ENCODE peak calls at places on chromosomes 6 and 20, in five cellular contexts. One of them, this sample, is unnamed.

GRCh38 chr6:626236-626635 is 30.7 kb downstream of the HUS1B start:
- DNase-seq in non-pigmented ciliary epithelial cell: no peak
- DNase-seq in stimulated activated CD4-positive, alpha-beta T cell treated with anti-CD3 and anti-CD28 coated beads, Interleukin-12 subunit alpha, Interleukin-12 subunit beta, amount 100 ng/mL, for 4 hours: no peak
- DNase-seq in NCI-H1092 treated with DMSO at 0.1 percent for 48 hours: no peak
- DNase-seq in brain microvascular endothelial cell: peak
- DNase-seq in this sample: no peak

GRCh38 chr20:16575390-16576140 is 2.3 kb upstream of the KIF16B start:
- DNase-seq in non-pigmented ciliary epithelial cell: no peak
- DNase-seq in stimulated activated CD4-positive, alpha-beta T cell treated with anti-CD3 and anti-CD28 coated beads, Interleukin-12 subunit alpha, Interleukin-12 subunit beta, amount 100 ng/mL, for 4 hours: no peak
- DNase-seq in brain microvascular endothelial cell: no peak
- DNase-seq in NCI-H1092 treated with DMSO at 0.1 percent for 48 hours: no peak
- DNase-seq in this sample: no peak

GRCh38 chr6:138036955-138037592 is 70.1 kb downstream of the PERP start:
- DNase-seq in NCI-H1092 treated with DMSO at 0.1 percent for 48 hours: no peak
- DNase-seq in stimulated activated CD4-positive, alpha-beta T cell treated with anti-CD3 and anti-CD28 coated beads, Interleukin-12 subunit alpha, Interleukin-12 subunit beta, amount 100 ng/mL, for 4 hours: no peak
- DNase-seq in non-pigmented ciliary epithelial cell: no peak
- DNase-seq in brain microvascular endothelial cell: no peak
- DNase-seq in this sample: no peak

GRCh38 chr6:83313880-83314279 is 117.0 kb downstream of the ME1 start:
- DNase-seq in NCI-H1092 treated with DMSO at 0.1 percent for 48 hours: no peak
- DNase-seq in brain microvascular endothelial cell: no peak
- DNase-seq in stimulated activated CD4-positive, alpha-beta T cell treated with anti-CD3 and anti-CD28 coated beads, Interleukin-12 subunit alpha, Interleukin-12 subunit beta, amount 100 ng/mL, for 4 hours: no peak
- DNase-seq in non-pigmented ciliary epithelial cell: no peak
- DNase-seq in this sample: no peak

GRCh38 chr6:28281288-28282064 is at the start of gene PGBD1:
- DNase-seq in brain microvascular endothelial cell: peak
- DNase-seq in NCI-H1092 treated with DMSO at 0.1 percent for 48 hours: peak
- DNase-seq in non-pigmented ciliary epithelial cell: peak
- DNase-seq in stimulated activated CD4-positive, alpha-beta T cell treated with anti-CD3 and anti-CD28 coated beads, Interleukin-12 subunit alpha, Interleukin-12 subunit beta, amount 100 ng/mL, for 4 hours: peak
- DNase-seq in this sample: peak

GRCh38 chr6:148768646-148769270 is 21.9 kb downstream of the UST start:
- DNase-seq in NCI-H1092 treated with DMSO at 0.1 percent for 48 hours: no peak
- DNase-seq in brain microvascular endothelial cell: no peak
- DNase-seq in non-pigmented ciliary epithelial cell: no peak
- DNase-seq in stimulated activated CD4-positive, alpha-beta T cell treated with anti-CD3 and anti-CD28 coated beads, Interleukin-12 subunit alpha, Interleukin-12 subunit beta, amount 100 ng/mL, for 4 hours: no peak
- DNase-seq in this sample: no peak

GRCh38 chr6:168043848-168044415 is 35.1 kb downstream of the FRMD1 start:
- DNase-seq in non-pigmented ciliary epithelial cell: no peak
- DNase-seq in brain microvascular endothelial cell: no peak
- DNase-seq in stimulated activated CD4-positive, alpha-beta T cell treated with anti-CD3 and anti-CD28 coated beads, Interleukin-12 subunit alpha, Interleukin-12 subunit beta, amount 100 ng/mL, for 4 hours: no peak
- DNase-seq in NCI-H1092 treated with DMSO at 0.1 percent for 48 hours: no peak
- DNase-seq in this sample: no peak

GRCh38 chr6:148203281-148203925 is 139.2 kb upstream of the SASH1 start:
- DNase-seq in stimulated activated CD4-positive, alpha-beta T cell treated with anti-CD3 and anti-CD28 coated beads, Interleukin-12 subunit alpha, Interleukin-12 subunit beta, amount 100 ng/mL, for 4 hours: no peak
- DNase-seq in NCI-H1092 treated with DMSO at 0.1 percent for 48 hours: no peak
- DNase-seq in non-pigmented ciliary epithelial cell: no peak
- DNase-seq in brain microvascular endothelial cell: peak
- DNase-seq in this sample: peak

GRCh38 chr20:44497761-44498160 is 22.1 kb downstream of the TTPAL start:
- DNase-seq in NCI-H1092 treated with DMSO at 0.1 percent for 48 hours: no peak
- DNase-seq in non-pigmented ciliary epithelial cell: no peak
- DNase-seq in stimulated activated CD4-positive, alpha-beta T cell treated with anti-CD3 and anti-CD28 coated beads, Interleukin-12 subunit alpha, Interleukin-12 subunit beta, amount 100 ng/mL, for 4 hours: no peak
- DNase-seq in brain microvascular endothelial cell: no peak
- DNase-seq in this sample: no peak

GRCh38 chr6:149851461-149851860 is 12.7 kb downstream of the LRP11 start:
- DNase-seq in non-pigmented ciliary epithelial cell: no peak
- DNase-seq in stimulated activated CD4-positive, alpha-beta T cell treated with anti-CD3 and anti-CD28 coated beads, Interleukin-12 subunit alpha, Interleukin-12 subunit beta, amount 100 ng/mL, for 4 hours: no peak
- DNase-seq in brain microvascular endothelial cell: peak
- DNase-seq in NCI-H1092 treated with DMSO at 0.1 percent for 48 hours: no peak
- DNase-seq in this sample: no peak

GRCh38 chr20:11337361-11338130 is 580.1 kb upstream of the BTBD3 start:
- DNase-seq in stimulated activated CD4-positive, alpha-beta T cell treated with anti-CD3 and anti-CD28 coated beads, Interleukin-12 subunit alpha, Interleukin-12 subunit beta, amount 100 ng/mL, for 4 hours: no peak
- DNase-seq in NCI-H1092 treated with DMSO at 0.1 percent for 48 hours: no peak
- DNase-seq in non-pigmented ciliary epithelial cell: no peak
- DNase-seq in brain microvascular endothelial cell: no peak
- DNase-seq in this sample: no peak

GRCh38 chr6:164185342-164185920 is 770.9 kb downstream of the QKI start:
- DNase-seq in non-pigmented ciliary epithelial cell: no peak
- DNase-seq in brain microvascular endothelial cell: no peak
- DNase-seq in stimulated activated CD4-positive, alpha-beta T cell treated with anti-CD3 and anti-CD28 coated beads, Interleukin-12 subunit alpha, Interleukin-12 subunit beta, amount 100 ng/mL, for 4 hours: no peak
- DNase-seq in NCI-H1092 treated with DMSO at 0.1 percent for 48 hours: no peak
- DNase-seq in this sample: no peak

GRCh38 chr6:63636516-63636968 is 940 bp downstream of the PHF3 start:
- DNase-seq in brain microvascular endothelial cell: peak
- DNase-seq in NCI-H1092 treated with DMSO at 0.1 percent for 48 hours: peak
- DNase-seq in stimulated activated CD4-positive, alpha-beta T cell treated with anti-CD3 and anti-CD28 coated beads, Interleukin-12 subunit alpha, Interleukin-12 subunit beta, amount 100 ng/mL, for 4 hours: peak
- DNase-seq in non-pigmented ciliary epithelial cell: no peak
- DNase-seq in this sample: no peak

GRCh38 chr6:122718616-122719015 is 60.9 kb upstream of the FABP7 start:
- DNase-seq in brain microvascular endothelial cell: no peak
- DNase-seq in NCI-H1092 treated with DMSO at 0.1 percent for 48 hours: no peak
- DNase-seq in stimulated activated CD4-positive, alpha-beta T cell treated with anti-CD3 and anti-CD28 coated beads, Interleukin-12 subunit alpha, Interleukin-12 subunit beta, amount 100 ng/mL, for 4 hours: no peak
- DNase-seq in non-pigmented ciliary epithelial cell: no peak
- DNase-seq in this sample: no peak

GRCh38 chr6:147547369-147547902 is 38.9 kb downstream of the SAMD5 start:
- DNase-seq in non-pigmented ciliary epithelial cell: no peak
- DNase-seq in brain microvascular endothelial cell: no peak
- DNase-seq in stimulated activated CD4-positive, alpha-beta T cell treated with anti-CD3 and anti-CD28 coated beads, Interleukin-12 subunit alpha, Interleukin-12 subunit beta, amount 100 ng/mL, for 4 hours: no peak
- DNase-seq in NCI-H1092 treated with DMSO at 0.1 percent for 48 hours: no peak
- DNase-seq in this sample: no peak

GRCh38 chr6:2476376-2476775 is 231.0 kb upstream of the GMDS start:
- DNase-seq in brain microvascular endothelial cell: peak
- DNase-seq in stimulated activated CD4-positive, alpha-beta T cell treated with anti-CD3 and anti-CD28 coated beads, Interleukin-12 subunit alpha, Interleukin-12 subunit beta, amount 100 ng/mL, for 4 hours: no peak
- DNase-seq in NCI-H1092 treated with DMSO at 0.1 percent for 48 hours: no peak
- DNase-seq in non-pigmented ciliary epithelial cell: no peak
- DNase-seq in this sample: peak

GRCh38 chr20:41133709-41134361 is 3.5 kb upstream of the PLCG1 start:
- DNase-seq in NCI-H1092 treated with DMSO at 0.1 percent for 48 hours: no peak
- DNase-seq in non-pigmented ciliary epithelial cell: no peak
- DNase-seq in stimulated activated CD4-positive, alpha-beta T cell treated with anti-CD3 and anti-CD28 coated beads, Interleukin-12 subunit alpha, Interleukin-12 subunit beta, amount 100 ng/mL, for 4 hours: peak
- DNase-seq in brain microvascular endothelial cell: no peak
- DNase-seq in this sample: no peak

GRCh38 chr6:13267142-13267621 is 61.2 kb downstream of the TBC1D7 start:
- DNase-seq in non-pigmented ciliary epithelial cell: no peak
- DNase-seq in brain microvascular endothelial cell: peak
- DNase-seq in stimulated activated CD4-positive, alpha-beta T cell treated with anti-CD3 and anti-CD28 coated beads, Interleukin-12 subunit alpha, Interleukin-12 subunit beta, amount 100 ng/mL, for 4 hours: no peak
- DNase-seq in NCI-H1092 treated with DMSO at 0.1 percent for 48 hours: no peak
- DNase-seq in this sample: no peak

GRCh38 chr6:34194770-34195169 is 41.9 kb upstream of the HMGA1 start:
- DNase-seq in non-pigmented ciliary epithelial cell: no peak
- DNase-seq in NCI-H1092 treated with DMSO at 0.1 percent for 48 hours: no peak
- DNase-seq in brain microvascular endothelial cell: no peak
- DNase-seq in stimulated activated CD4-positive, alpha-beta T cell treated with anti-CD3 and anti-CD28 coated beads, Interleukin-12 subunit alpha, Interleukin-12 subunit beta, amount 100 ng/mL, for 4 hours: no peak
- DNase-seq in this sample: no peak

GRCh38 chr6:15936503-15936902 is 192.4 kb upstream of the MYLIP start:
- DNase-seq in NCI-H1092 treated with DMSO at 0.1 percent for 48 hours: no peak
- DNase-seq in brain microvascular endothelial cell: no peak
- DNase-seq in non-pigmented ciliary epithelial cell: no peak
- DNase-seq in stimulated activated CD4-positive, alpha-beta T cell treated with anti-CD3 and anti-CD28 coated beads, Interleukin-12 subunit alpha, Interleukin-12 subunit beta, amount 100 ng/mL, for 4 hours: no peak
- DNase-seq in this sample: no peak

GRCh38 chr20:8218861-8219260 is 86.8 kb downstream of the PLCB1 start:
- DNase-seq in brain microvascular endothelial cell: peak
- DNase-seq in NCI-H1092 treated with DMSO at 0.1 percent for 48 hours: no peak
- DNase-seq in non-pigmented ciliary epithelial cell: peak
- DNase-seq in stimulated activated CD4-positive, alpha-beta T cell treated with anti-CD3 and anti-CD28 coated beads, Interleukin-12 subunit alpha, Interleukin-12 subunit beta, amount 100 ng/mL, for 4 hours: no peak
- DNase-seq in this sample: peak

GRCh38 chr20:63470410-63470809 is 2.0 kb downstream of the KCNQ2 start:
- DNase-seq in NCI-H1092 treated with DMSO at 0.1 percent for 48 hours: no peak
- DNase-seq in non-pigmented ciliary epithelial cell: no peak
- DNase-seq in brain microvascular endothelial cell: no peak
- DNase-seq in stimulated activated CD4-positive, alpha-beta T cell treated with anti-CD3 and anti-CD28 coated beads, Interleukin-12 subunit alpha, Interleukin-12 subunit beta, amount 100 ng/mL, for 4 hours: no peak
- DNase-seq in this sample: no peak

GRCh38 chr20:37142708-37143107 is 36.4 kb upstream of the RPN2 start:
- DNase-seq in non-pigmented ciliary epithelial cell: no peak
- DNase-seq in brain microvascular endothelial cell: no peak
- DNase-seq in stimulated activated CD4-positive, alpha-beta T cell treated with anti-CD3 and anti-CD28 coated beads, Interleukin-12 subunit alpha, Interleukin-12 subunit beta, amount 100 ng/mL, for 4 hours: no peak
- DNase-seq in NCI-H1092 treated with DMSO at 0.1 percent for 48 hours: no peak
- DNase-seq in this sample: no peak

GRCh38 chr6:163324928-163325784 is 89.4 kb upstream of the QKI start:
- DNase-seq in NCI-H1092 treated with DMSO at 0.1 percent for 48 hours: no peak
- DNase-seq in non-pigmented ciliary epithelial cell: no peak
- DNase-seq in brain microvascular endothelial cell: peak
- DNase-seq in stimulated activated CD4-positive, alpha-beta T cell treated with anti-CD3 and anti-CD28 coated beads, Interleukin-12 subunit alpha, Interleukin-12 subunit beta, amount 100 ng/mL, for 4 hours: no peak
- DNase-seq in this sample: no peak

GRCh38 chr6:30964075-30964474 is 19.4 kb upstream of the MUC21 start:
- DNase-seq in brain microvascular endothelial cell: no peak
- DNase-seq in stimulated activated CD4-positive, alpha-beta T cell treated with anti-CD3 and anti-CD28 coated beads, Interleukin-12 subunit alpha, Interleukin-12 subunit beta, amount 100 ng/mL, for 4 hours: no peak
- DNase-seq in NCI-H1092 treated with DMSO at 0.1 percent for 48 hours: no peak
- DNase-seq in non-pigmented ciliary epithelial cell: no peak
- DNase-seq in this sample: no peak

GRCh38 chr6:83862776-83863471 is 3.4 kb downstream of the CYB5R4 start:
- DNase-seq in NCI-H1092 treated with DMSO at 0.1 percent for 48 hours: no peak
- DNase-seq in brain microvascular endothelial cell: no peak
- DNase-seq in non-pigmented ciliary epithelial cell: no peak
- DNase-seq in stimulated activated CD4-positive, alpha-beta T cell treated with anti-CD3 and anti-CD28 coated beads, Interleukin-12 subunit alpha, Interleukin-12 subunit beta, amount 100 ng/mL, for 4 hours: no peak
- DNase-seq in this sample: no peak

GRCh38 chr20:39338977-39339376 is 376.8 kb downstream of the DHX35 start:
- DNase-seq in stimulated activated CD4-positive, alpha-beta T cell treated with anti-CD3 and anti-CD28 coated beads, Interleukin-12 subunit alpha, Interleukin-12 subunit beta, amount 100 ng/mL, for 4 hours: no peak
- DNase-seq in non-pigmented ciliary epithelial cell: no peak
- DNase-seq in brain microvascular endothelial cell: no peak
- DNase-seq in NCI-H1092 treated with DMSO at 0.1 percent for 48 hours: no peak
- DNase-seq in this sample: no peak